ENCODE peak calls at places on chromosomes 2 and 18, in nine cellular contexts. V, A, O, I, T, K, M, B and C are unnamed samples.

GRCh38 chr18:57441395-57441794 is 6.2 kb downstream of the ONECUT2 start:
- DNase-seq in I (no peak), M (no peak), O (no peak), V (peak), A (no peak), T (no peak), K (no peak), B (no peak), C (no peak)

GRCh38 chr18:22558945-22559385 is 141.2 kb upstream of the CTAGE1 start:
- DNase-seq in A (peak), M (peak), I (peak), B (peak), K (no peak), O (no peak), V (peak), T (no peak), C (no peak)

GRCh38 chr18:12507007-12507406 is 99.3 kb downstream of the PRELID3A start:
- DNase-seq in B (no peak), V (no peak), T (no peak), O (no peak), I (no peak), K (no peak), M (no peak), A (no peak), C (no peak)

GRCh38 chr2:49222975-49223528 is 68.7 kb upstream of the FSHR start:
- DNase-seq in A (no peak), O (no peak), T (no peak), M (no peak), V (no peak), K (no peak), I (no peak), B (no peak), C (no peak)

GRCh38 chr2:143623270-143623669 is 494.1 kb downstream of the ARHGAP15 start:
- DNase-seq in K (no peak), M (no peak), T (no peak), B (no peak), A (no peak), I (no peak), O (no peak), V (no peak), C (no peak)

GRCh38 chr2:131044078-131044756 is 49.0 kb downstream of the FAM168B start:
- DNase-seq in B (no peak), T (no peak), K (no peak), O (no peak), M (no peak), I (peak), V (no peak), A (no peak), C (no peak)

GRCh38 chr2:233830111-233830760 is 24.1 kb downstream of the HJURP start:
- DNase-seq in V (no peak), I (peak), K (no peak), T (no peak), B (no peak), O (no peak), A (no peak), M (no peak), C (no peak)

GRCh38 chr18:44927127-44927849 is 246.6 kb downstream of the SETBP1 start:
- DNase-seq in K (no peak), O (no peak), V (peak), T (no peak), A (no peak), M (no peak), I (no peak), B (no peak), C (no peak)

GRCh38 chr18:22914633-22915032 is 18.5 kb upstream of the RBBP8 start:
- DNase-seq in O (no peak), I (no peak), T (no peak), B (no peak), K (no peak), M (peak), A (no peak), V (peak), C (no peak)

GRCh38 chr2:74979844-74980243 is 21.4 kb downstream of the POLE4 start:
- DNase-seq in T (no peak), I (no peak), K (no peak), M (no peak), A (no peak), B (no peak), O (no peak), V (no peak), C (no peak)

GRCh38 chr2:118085173-118086023 is 2.9 kb upstream of the INSIG2 start:
- DNase-seq in I (peak), T (no peak), A (no peak), B (peak), K (no peak), V (peak), M (peak), O (no peak), C (no peak)

DNA sequence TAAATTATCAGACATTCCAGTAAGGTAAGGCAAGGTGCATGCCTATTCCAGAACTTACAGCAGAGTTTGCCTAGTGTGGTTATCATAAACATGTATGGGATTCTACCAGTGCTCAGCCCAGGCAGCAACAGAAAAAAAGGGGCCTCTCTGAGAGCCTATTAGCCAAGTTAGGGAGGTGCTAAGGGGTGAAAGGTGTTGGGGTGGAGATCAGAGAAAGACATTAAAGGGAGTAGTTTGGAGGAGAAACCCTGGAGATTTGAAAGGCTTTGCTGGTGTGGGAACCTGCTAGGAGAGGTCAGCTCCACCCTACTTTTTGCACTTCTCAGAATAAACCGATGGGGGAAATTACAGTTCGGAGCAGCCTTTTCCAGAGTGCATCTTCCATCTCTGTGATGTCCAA is 2.9 kb downstream of the ARPC2 start:
- DNase-seq in V (no peak), K (no peak), M (no peak), T (no peak), B (no peak), A (no peak), I (no peak), O (no peak), C (no peak)
- H3K4me3 ChIP-seq in V (peak), K (no peak), M (no peak), T (peak), B (no peak), A (peak), I (peak), O (peak), C (peak)

DNA sequence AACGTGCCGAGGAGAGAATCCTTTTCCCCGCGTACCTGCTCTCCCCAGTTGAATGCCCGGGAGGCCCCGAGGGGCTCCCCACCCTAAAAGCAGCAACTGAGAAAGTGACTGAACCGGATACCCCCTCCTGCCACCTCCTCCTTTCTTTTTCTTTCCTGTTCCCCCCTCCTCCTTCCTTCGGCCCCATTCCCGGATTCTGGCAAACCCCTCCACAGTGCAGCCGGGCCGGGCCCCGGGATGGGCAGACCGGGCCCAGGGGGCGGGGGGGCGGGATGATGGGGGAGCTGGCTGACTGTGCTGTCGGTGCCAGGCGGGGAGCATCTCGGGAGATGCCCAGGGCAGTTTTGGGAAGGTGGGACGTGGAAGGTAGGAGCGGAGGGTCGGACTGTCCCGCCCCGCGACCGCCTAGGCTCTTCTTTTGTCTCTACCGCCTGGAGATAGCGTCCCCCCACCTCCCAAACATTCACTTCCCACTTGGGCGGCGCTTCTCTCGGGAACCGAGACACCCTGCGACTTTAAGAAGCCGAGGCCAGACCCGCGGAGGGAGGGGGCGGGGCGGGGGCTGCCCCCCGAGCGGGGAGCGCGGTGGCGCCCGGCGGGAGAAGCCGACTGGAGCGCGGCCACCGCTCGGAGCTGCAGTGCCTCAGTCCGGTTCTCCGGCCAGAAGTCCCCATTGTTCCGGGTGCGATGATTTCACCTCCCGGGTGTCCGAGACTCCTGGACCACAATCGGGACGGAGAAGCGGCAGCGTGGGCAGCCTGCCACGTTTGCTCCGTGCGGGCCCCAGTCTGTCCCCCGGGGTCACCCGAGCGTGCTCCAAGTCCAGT is 8.2 kb downstream of the DLX2 start:
- DNase-seq in K (no peak), I (no peak), M (no peak), V (no peak), A (no peak), T (no peak), B (no peak), O (no peak), C (no peak)
- H3K27ac ChIP-seq in K (no peak), I (no peak), M (no peak), V (peak), A (no peak), T (no peak), B (no peak), O (peak), C (no peak)

GRCh38 chr2:84904717-84905174 is 710 bp upstream of the TMSB10 start:
- DNase-seq in K (peak), O (peak), T (no peak), A (no peak), V (no peak), B (peak), M (no peak), I (peak), C (no peak)

GRCh38 chr2:84906900-84907714 is 1.7 kb downstream of the TMSB10 start:
- DNase-seq in M (peak), A (no peak), T (peak), I (no peak), B (peak), O (peak), V (peak), K (no peak), C (peak)

GRCh38 chr2:84904151-84904550 is 1.3 kb upstream of the TMSB10 start:
- DNase-seq in A (no peak), T (no peak), K (no peak), V (no peak), M (no peak), O (no peak), B (no peak), I (no peak), C (no peak)

GRCh38 chr2:84905181-84906107 is at the start of gene TMSB10:
- DNase-seq in M (peak), K (peak), T (peak), A (no peak), V (peak), O (peak), I (peak), B (peak), C (peak)

DNA sequence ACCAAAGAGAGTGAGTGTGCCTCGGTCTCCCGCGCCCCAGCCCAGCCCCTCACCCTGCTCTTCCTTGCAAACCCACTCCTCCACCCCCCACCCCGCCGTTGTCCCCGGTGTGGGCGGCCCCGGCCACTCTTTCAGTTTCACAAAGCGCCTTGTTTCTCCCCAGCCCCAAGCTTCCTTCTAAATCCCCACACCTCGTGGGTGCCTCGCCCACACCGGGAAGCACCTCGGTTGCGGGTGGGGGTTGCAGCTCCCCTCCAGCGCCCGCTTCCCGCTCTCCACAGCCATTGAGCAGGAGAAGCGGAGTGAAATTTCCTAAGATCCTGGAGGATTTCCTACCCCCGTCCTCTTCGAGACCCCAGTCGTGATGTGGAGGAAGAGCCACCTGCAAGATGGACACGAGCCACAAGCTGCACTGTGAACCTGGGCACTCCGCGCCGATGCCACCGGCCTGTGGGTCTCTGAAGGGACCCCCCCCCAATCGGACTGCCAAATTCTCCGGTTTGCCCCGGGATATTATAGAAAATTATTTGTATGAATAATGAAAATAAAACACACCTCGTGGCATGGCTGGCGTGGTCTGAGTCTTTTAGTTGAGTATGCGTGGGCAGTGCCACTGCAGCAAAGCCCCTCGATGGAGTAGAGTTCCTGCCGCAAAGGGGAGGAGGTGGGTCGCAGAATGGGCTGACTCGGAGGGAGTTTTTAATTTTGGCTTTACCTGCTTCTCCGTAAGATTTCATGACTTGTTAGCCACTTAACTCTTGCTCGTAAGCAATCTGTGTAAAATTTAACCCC is 848 bp downstream of the TMSB10 start:
- DNase-seq in K (no peak), T (no peak), A (no peak), V (peak), I (peak), O (no peak), B (peak), M (no peak), C (peak)
- H3K4me3 ChIP-seq in K (peak), T (peak), A (peak), V (peak), I (peak), O (peak), B (peak), M (peak), C (peak)

DNA sequence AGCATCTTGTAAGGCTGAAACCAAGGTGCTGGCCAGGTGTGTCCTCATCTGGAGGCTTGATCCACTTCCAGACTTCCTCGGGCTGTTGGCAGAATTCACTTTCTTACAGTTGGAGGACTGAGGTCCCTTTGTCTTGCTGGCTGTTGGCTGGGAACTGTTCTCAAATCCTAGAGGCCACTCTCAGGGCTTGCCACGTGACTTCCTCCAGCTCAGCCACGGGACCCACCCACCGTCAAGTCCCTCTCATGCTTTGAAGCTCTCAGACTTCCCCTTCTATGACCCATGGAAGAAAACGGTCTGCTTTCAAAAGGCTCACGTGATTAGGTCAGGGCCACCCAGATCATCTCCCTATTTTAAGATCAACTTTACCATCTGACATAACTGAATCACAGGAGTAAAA is 77.1 kb downstream of the SMAD4 start:
- DNase-seq in V (no peak), I (no peak), A (no peak), M (no peak), T (no peak), O (no peak), B (no peak), K (no peak), C (no peak)
- H3K27ac ChIP-seq in V (no peak), I (no peak), A (no peak), M (no peak), T (no peak), O (no peak), B (no peak), K (no peak), C (no peak)

GRCh38 chr2:176533505-176534193 is 264.4 kb downstream of the MTX2 start:
- DNase-seq in I (no peak), K (no peak), M (no peak), A (no peak), O (no peak), T (no peak), B (no peak), V (no peak), C (no peak)

GRCh38 chr2:176537932-176538331 is 268.7 kb downstream of the MTX2 start:
- DNase-seq in K (no peak), T (no peak), B (no peak), M (no peak), V (no peak), I (no peak), A (no peak), O (no peak), C (no peak)

GRCh38 chr2:176535480-176536113 is 266.4 kb downstream of the MTX2 start:
- DNase-seq in V (no peak), T (no peak), A (no peak), O (no peak), M (no peak), B (no peak), K (no peak), I (no peak), C (no peak)

GRCh38 chr2:176536739-176537138 is 267.5 kb downstream of the MTX2 start:
- DNase-seq in M (no peak), I (no peak), T (no peak), V (peak), K (no peak), A (no peak), B (no peak), O (no peak), C (no peak)

DNA sequence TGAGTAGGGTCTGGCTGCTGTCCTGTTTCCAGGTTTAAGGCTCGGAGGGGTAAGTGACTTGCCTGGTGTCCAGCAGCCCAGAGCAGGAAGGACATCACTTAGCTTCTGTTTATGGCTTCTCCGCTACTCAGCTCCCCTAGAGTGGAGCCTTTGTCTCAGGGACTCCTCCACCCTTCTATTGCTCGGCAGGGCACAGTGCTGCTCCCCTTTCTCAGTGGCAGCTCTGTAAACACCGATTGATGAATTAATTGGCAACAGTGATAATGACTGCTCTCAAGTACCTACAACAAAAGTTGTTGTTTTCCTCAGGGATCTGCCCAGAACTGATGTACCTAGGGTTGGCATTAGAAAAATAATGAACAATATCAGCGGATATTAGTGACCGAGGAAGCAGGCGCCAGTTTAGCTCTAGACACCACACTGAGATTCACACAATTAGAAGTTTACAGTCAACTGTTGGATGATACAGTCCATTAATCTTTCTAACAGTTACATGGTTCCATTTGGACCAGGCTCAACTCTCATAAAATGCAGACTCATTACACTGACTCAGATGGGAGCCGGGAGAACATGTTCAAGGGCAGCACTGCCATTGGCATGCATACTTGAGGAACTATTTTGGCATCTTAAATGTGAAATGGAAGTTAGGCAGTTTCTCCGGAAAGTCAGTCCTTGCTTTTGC is 265.7 kb downstream of the MTX2 start:
- DNase-seq in K (no peak), I (no peak), T (no peak), B (no peak), O (no peak), M (no peak), V (peak), A (no peak), C (no peak)
- H3K4me3 ChIP-seq in K (no peak), I (no peak), T (no peak), B (no peak), O (no peak), M (no peak), V (no peak), A (no peak), C (no peak)

GRCh38 chr2:47009368-47009767 is 93.8 kb upstream of the MCFD2 start:
- DNase-seq in O (no peak), I (no peak), T (no peak), K (no peak), B (no peak), V (no peak), A (no peak), M (no peak), C (no peak)
- H3K27ac ChIP-seq in O (peak), I (peak), T (no peak), K (peak), B (no peak), V (no peak), A (peak), M (peak), C (no peak)

DNA sequence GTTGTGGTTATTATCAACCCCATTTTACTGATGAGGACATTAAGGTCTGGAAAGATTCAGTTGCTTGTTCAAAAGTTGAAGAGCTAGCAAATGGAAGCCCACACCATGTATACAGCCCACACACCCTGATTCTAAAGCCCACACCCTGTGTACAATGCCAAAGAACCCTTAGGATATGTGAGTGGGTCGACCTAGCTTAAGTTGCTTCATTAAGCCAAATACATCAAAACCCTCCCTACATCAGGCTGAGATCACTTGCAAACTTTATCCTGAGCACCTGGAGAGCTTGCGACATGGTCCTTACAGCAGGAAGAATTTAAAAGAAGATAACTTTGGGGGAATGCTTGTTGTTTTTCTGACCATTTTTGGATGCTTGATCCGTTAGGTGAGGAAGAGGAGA is 435 bp upstream of the ARHGAP25 start:
- DNase-seq in K (no peak), B (no peak), M (no peak), I (no peak), O (no peak), T (no peak), A (no peak), V (no peak), C (no peak)
- H3K4me3 ChIP-seq in K (no peak), B (no peak), M (no peak), I (no peak), O (no peak), T (peak), A (peak), V (no peak), C (peak)

GRCh38 chr18:30743033-30743432 is 299.5 kb downstream of the DSC3 start:
- DNase-seq in O (no peak), A (no peak), B (no peak), M (no peak), K (no peak), T (no peak), V (no peak), I (no peak), C (no peak)

GRCh38 chr18:30746224-30746623 is 296.3 kb downstream of the DSC3 start:
- DNase-seq in V (no peak), K (no peak), B (no peak), A (no peak), T (no peak), O (no peak), I (no peak), M (no peak), C (no peak)

DNA sequence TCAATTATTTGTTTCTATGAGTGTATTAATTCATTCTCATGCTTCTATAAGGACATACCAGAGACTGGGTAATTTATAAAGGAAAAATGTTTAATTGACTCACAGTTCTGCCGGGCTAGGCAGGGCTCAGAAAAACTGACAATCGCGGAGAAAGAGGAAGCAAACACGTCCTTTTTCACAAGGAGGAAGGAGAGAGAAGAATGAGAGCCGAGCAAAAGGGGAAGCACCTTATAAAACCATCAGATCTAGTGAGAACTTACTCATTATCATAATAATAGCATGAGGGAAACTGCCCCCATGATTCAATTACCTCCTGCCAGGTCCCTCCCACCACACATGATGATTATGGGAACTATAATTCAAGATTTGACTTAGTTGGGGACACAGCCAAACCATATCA is 294.0 kb downstream of the DSC3 start:
- DNase-seq in O (no peak), K (no peak), B (no peak), T (no peak), I (no peak), A (no peak), V (no peak), M (no peak), C (no peak)
- H3K27ac ChIP-seq in O (no peak), K (no peak), B (no peak), T (no peak), I (no peak), A (no peak), V (no peak), M (no peak), C (no peak)